ENCODE peak calls at places on chromosomes 4 and X, in eight cellular contexts. V is AG04450, O is fibroblast of mammary gland, K is AG10803, W is GM13976, P is left ventricle myocardium inferior, M is kidney, I is prostate gland. B is an unnamed sample.

GRCh38 chr4:92163348-92163747 is 140.4 kb upstream of the GRID2 start:
- DNase-seq in V (no peak), O (peak; percentile 1), K (no peak), W (no peak), P (no peak), M (no peak), I (no peak), B (no peak)

GRCh38 chrX:32839781-32840180 is 371.6 kb downstream of the DMD start:
- DNase-seq in V (no peak), O (no peak), K (no peak), W (no peak), P (no peak), M (no peak), I (no peak), B (no peak)

GRCh38 chr4:15714616-15715015 is 11.8 kb downstream of the BST1 start:
- DNase-seq in V (no peak), O (peak; percentile 31), K (peak; percentile 70), W (no peak), P (no peak), M (no peak), I (no peak), B (no peak)

GRCh38 chr4:75841641-75842520 is 60.4 kb downstream of the PPEF2 start:
- DNase-seq in V (no peak), O (no peak), K (no peak), W (no peak), P (no peak), M (no peak), I (no peak), B (no peak)

GRCh38 chr4:182738283-182739047 is 178.7 kb downstream of the DCTD start:
- DNase-seq in V (no peak), O (peak; percentile 35), K (no peak), W (no peak), P (no peak), M (no peak), I (no peak), B (no peak)

GRCh38 chr4:169397762-169398161 is 127.0 kb upstream of the SH3RF1 start:
- DNase-seq in V (no peak), O (peak; percentile 80), K (peak; percentile 75), W (no peak), P (no peak), M (no peak), I (no peak), B (no peak)

GRCh38 chr4:1722551-1723071 is 1.3 kb downstream of the TACC3 start:
- DNase-seq in V (no peak), O (no peak), K (no peak), W (peak; percentile 40), P (peak; percentile 14), M (peak; percentile 67), I (no peak), B (peak; percentile 50)

GRCh38 chr4:189802884-189803283 is 137.8 kb upstream of the FRG1 start:
- DNase-seq in V (no peak), O (no peak), K (no peak), W (no peak), P (no peak), M (no peak), I (no peak), B (no peak)

GRCh38 chrX:119880552-119881437 is 9.2 kb downstream of the NDUFA1 start:
- DNase-seq in V (no peak), O (peak; percentile 67), K (peak; percentile 70), W (peak; percentile 60), P (no peak), M (no peak), I (peak; percentile 4), B (no peak)

GRCh38 chr4:84456157-84456556 is 42.9 kb downstream of the NKX6-1 start:
- DNase-seq in V (no peak), O (no peak), K (no peak), W (no peak), P (no peak), M (no peak), I (no peak), B (no peak)

GRCh38 chr4:162347492-162348213 is 183.9 kb upstream of the FSTL5 start:
- DNase-seq in V (no peak), O (no peak), K (no peak), W (no peak), P (peak; percentile 53), M (no peak), I (no peak), B (no peak)

GRCh38 chr4:185127021-185127925 is 15.8 kb upstream of the SLC25A4 start:
- DNase-seq in V (no peak), O (no peak), K (no peak), W (peak; percentile 50), P (peak; percentile 22), M (peak; percentile 78), I (peak; percentile 17), B (peak; percentile 53)

GRCh38 chrX:138986235-138986634 is 274.7 kb upstream of the FGF13 start:
- DNase-seq in V (no peak), O (peak; percentile 5), K (peak; percentile 59), W (no peak), P (no peak), M (no peak), I (no peak), B (no peak)

GRCh38 chr4:94451669-94452475 is at the start of gene PDLIM5:
- DNase-seq in V (peak; percentile 43), O (peak; percentile 81), K (peak; percentile 83), W (peak; percentile 97), P (peak; percentile 92), M (peak; percentile 97), I (peak; percentile 94), B (peak; percentile 93)

GRCh38 chrX:15107367-15107988 is 162.4 kb downstream of the ASB9 start:
- DNase-seq in V (no peak), O (no peak), K (no peak), W (no peak), P (no peak), M (no peak), I (no peak), B (no peak)
- TF ChIP-seq CTCF in V (no peak), O (no peak), K (no peak), W (no peak), P (no peak), M (no peak), I (no peak), B (no peak)

GRCh38 chr4:8414377-8414776 is 26.1 kb downstream of the ACOX3 start:
- DNase-seq in V (no peak), O (no peak), K (no peak), W (no peak), P (no peak), M (no peak), I (no peak), B (no peak)
- TF ChIP-seq CTCF in V (no peak), O (no peak), K (no peak), W (no peak), P (no peak), M (no peak), I (no peak), B (no peak)

DNA sequence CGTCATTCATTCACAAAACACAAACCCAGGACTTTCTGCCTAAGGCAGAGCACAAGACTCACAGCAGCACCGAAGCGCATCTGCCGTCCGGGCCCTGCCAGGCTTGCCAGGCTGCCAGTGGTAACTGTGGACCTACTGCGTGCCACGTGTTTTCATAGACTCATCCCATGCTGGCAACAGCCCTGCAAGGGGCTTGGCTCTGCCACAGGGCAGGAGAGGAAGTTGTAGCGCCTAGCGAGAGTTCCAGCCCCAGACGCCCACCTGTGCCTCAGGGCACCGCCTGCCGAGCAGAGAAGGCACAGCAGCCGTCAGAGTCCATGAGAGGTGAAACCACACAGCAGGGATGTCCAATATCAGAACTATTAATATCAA is 18.9 kb upstream of the MRFAP1 start:
- DNase-seq in V (no peak), O (no peak), K (no peak), W (no peak), P (no peak), M (no peak), I (no peak), B (no peak)
- TF ChIP-seq CTCF in V (no peak), O (no peak), K (no peak), W (no peak), P (no peak), M (no peak), I (no peak), B (no peak)

GRCh38 chrX:13805241-13805640 is 11.7 kb downstream of the GPM6B start:
- DNase-seq in V (no peak), O (no peak), K (no peak), W (peak; percentile 17), P (no peak), M (no peak), I (no peak), B (no peak)
- TF ChIP-seq CTCF in V (no peak), O (no peak), K (no peak), W (no peak), P (peak; percentile 33), M (no peak), I (no peak), B (no peak)

DNA sequence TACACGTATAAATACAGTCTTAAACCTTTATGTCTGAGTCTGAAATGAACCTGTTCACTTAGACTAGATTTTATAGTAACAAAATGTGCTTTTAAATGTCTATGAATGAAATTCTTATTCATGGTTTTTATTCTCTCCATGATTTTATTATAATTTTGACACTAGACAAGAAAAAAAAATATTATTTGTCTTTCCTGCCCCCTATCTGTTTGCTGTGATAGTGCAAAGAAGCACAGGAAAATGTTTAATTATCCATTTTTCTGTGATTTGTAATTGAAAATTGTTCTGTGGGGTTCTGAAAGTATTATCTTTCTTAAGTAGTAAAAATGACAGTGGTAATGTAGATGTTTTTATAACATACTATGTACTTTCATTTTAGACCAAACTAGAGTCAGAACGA is 52.0 kb downstream of the INTS6L start:
- DNase-seq in V (no peak), O (peak; percentile 3), K (peak; percentile 0), W (no peak), P (no peak), M (no peak), I (no peak), B (no peak)
- TF ChIP-seq CTCF in V (peak; percentile 54), O (peak; percentile 49), K (peak; percentile 52), W (no peak), P (peak; percentile 53), M (peak; percentile 9), I (no peak), B (peak; percentile 21)

GRCh38 chr4:142875117-142875516 is 29.0 kb upstream of the INPP4B start:
- DNase-seq in V (no peak), O (no peak), K (no peak), W (no peak), P (no peak), M (no peak), I (no peak), B (no peak)
- TF ChIP-seq CTCF in V (no peak), O (no peak), K (no peak), W (no peak), P (no peak), M (no peak), I (no peak), B (no peak)

GRCh38 chrX:141935645-141936044 is 32.0 kb downstream of the MAGEC1 start:
- DNase-seq in V (no peak), O (no peak), K (no peak), W (no peak), P (no peak), M (no peak), I (no peak), B (no peak)

GRCh38 chrX:141936080-141936479 is 32.4 kb downstream of the MAGEC1 start:
- DNase-seq in V (no peak), O (no peak), K (no peak), W (no peak), P (no peak), M (no peak), I (no peak), B (no peak)
- TF ChIP-seq CTCF in V (no peak), O (no peak), K (no peak), W (no peak), P (no peak), M (no peak), I (no peak), B (no peak)